ENCODE peak calls at places on chromosomes 5 and 9, in nine cellular contexts. T, Y, L, E, Z, M, B, F and V are unnamed samples.

GRCh38 chr5:71922584-71923106 is 184.6 kb upstream of the MAP1B start:
- DNase-seq in T (peak; percentile 80), Y (no peak), L (no peak), E (no peak), Z (peak; percentile 90), M (no peak), B (no peak), F (no peak), V (no peak)

GRCh38 chr5:137236266-137236665 is 262.9 kb downstream of the SPOCK1 start:
- DNase-seq in T (no peak), Y (no peak), L (no peak), E (no peak), Z (no peak), M (no peak), B (no peak), F (no peak), V (no peak)

GRCh38 chr5:86108825-86109224 is 508.9 kb upstream of the COX7C start:
- DNase-seq in T (no peak), Y (no peak), L (no peak), E (no peak), Z (no peak), M (no peak), B (no peak), F (no peak), V (no peak)

GRCh38 chr9:97772145-97772544 is 75.0 kb upstream of the XPA start:
- DNase-seq in T (no peak), Y (no peak), L (no peak), E (no peak), Z (peak; percentile 84), M (no peak), B (no peak), F (no peak), V (no peak)

GRCh38 chr5:95941756-95942155 is 19.9 kb downstream of the ELL2 start:
- DNase-seq in T (no peak), Y (no peak), L (no peak), E (no peak), Z (no peak), M (no peak), B (no peak), F (no peak), V (no peak)

GRCh38 chr9:32701321-32702022 is 66.0 kb upstream of the TAF1L start:
- DNase-seq in T (no peak), Y (no peak), L (no peak), E (no peak), Z (peak; percentile 50), M (no peak), B (no peak), F (no peak), V (no peak)

GRCh38 chr9:120668399-120668798 is 45.9 kb downstream of the MEGF9 start:
- DNase-seq in T (no peak), Y (no peak), L (no peak), E (no peak), Z (no peak), M (no peak), B (no peak), F (no peak), V (no peak)

GRCh38 chr5:38871211-38871610 is 25.4 kb downstream of the OSMR start:
- DNase-seq in T (no peak), Y (no peak), L (no peak), E (no peak), Z (no peak), M (no peak), B (no peak), F (no peak), V (no peak)

GRCh38 chr5:53256746-53257145 is 147.2 kb upstream of the MOCS2 start:
- DNase-seq in T (peak; percentile 35), Y (no peak), L (no peak), E (no peak), Z (peak; percentile 11), M (no peak), B (no peak), F (no peak), V (no peak)

GRCh38 chr5:41978686-41979085 is 53.6 kb downstream of the FBXO4 start:
- DNase-seq in T (no peak), Y (no peak), L (no peak), E (no peak), Z (no peak), M (no peak), B (no peak), F (no peak), V (no peak)

GRCh38 chr9:91156451-91157234 is 205.1 kb downstream of the AUH start:
- DNase-seq in T (no peak), Y (peak; percentile 51), L (no peak), E (no peak), Z (no peak), M (no peak), B (no peak), F (no peak), V (no peak)

GRCh38 chr9:125630436-125630835 is 76.6 kb downstream of the MAPKAP1 start:
- DNase-seq in T (no peak), Y (no peak), L (no peak), E (no peak), Z (no peak), M (no peak), B (no peak), F (no peak), V (no peak)

GRCh38 chr9:130962418-130963316 is 23.6 kb upstream of the FIBCD1 start:
- DNase-seq in T (peak; percentile 87), Y (peak; percentile 92), L (peak; percentile 89), E (no peak), Z (peak; percentile 98), M (no peak), B (no peak), F (no peak), V (no peak)

GRCh38 chr9:107312651-107313050 is 29.6 kb downstream of the RAD23B start:
- DNase-seq in T (no peak), Y (no peak), L (no peak), E (no peak), Z (no peak), M (no peak), B (no peak), F (no peak), V (no peak)

GRCh38 chr5:45694255-45694834 is 1.8 kb downstream of the HCN1 start:
- DNase-seq in T (no peak), Y (no peak), L (no peak), E (no peak), Z (no peak), M (no peak), B (no peak), F (no peak), V (no peak)

GRCh38 chr9:19154135-19154612 is 26.9 kb upstream of the PLIN2 start:
- DNase-seq in T (no peak), Y (no peak), L (peak; percentile 61), E (peak; percentile 60), Z (peak; percentile 43), M (no peak), B (no peak), F (no peak), V (no peak)

GRCh38 chr9:69946800-69947437 is 96.7 kb upstream of the MAMDC2 start:
- DNase-seq in T (peak; percentile 18), Y (no peak), L (no peak), E (no peak), Z (peak; percentile 84), M (no peak), B (no peak), F (no peak), V (no peak)

GRCh38 chr9:98867434-98868168 is 60.1 kb downstream of the GALNT12 start:
- DNase-seq in T (peak; percentile 87), Y (no peak), L (peak; percentile 90), E (peak; percentile 79), Z (peak; percentile 73), M (no peak), B (no peak), F (no peak), V (no peak)

GRCh38 chr5:150945501-150945900 is 40.7 kb upstream of the ZNF300 start:
- DNase-seq in T (no peak), Y (no peak), L (no peak), E (no peak), Z (peak; percentile 65), M (no peak), B (no peak), F (no peak), V (no peak)

GRCh38 chr5:31407921-31408714 is 123.8 kb downstream of the DROSHA start:
- DNase-seq in T (no peak), Y (no peak), L (no peak), E (no peak), Z (peak; percentile 7), M (no peak), B (no peak), F (no peak), V (no peak)